ENCODE peak calls at places on chromosomes 13 and 19, in nine cellular contexts. Z is GF-D8, O is C1 segment of cervical spinal cord, D is coronary artery, L is HTR-8/SVneo, I is neural crest cell, Y is activated T-helper 1 cell treated with Interleukin-2 at 50 U/mL for 16 hours, G is HL-60, C is naive B cell. N is an unnamed sample.

GRCh38 chr13:48263196-48263595 is 30.2 kb downstream of the ITM2B start:
- DNase-seq in Z (no peak), O (no peak), D (no peak), L (no peak), I (no peak), Y (no peak), G (no peak), C (no peak), N (peak; percentile 22)

GRCh38 chr13:97328222-97328790 is 105.7 kb upstream of the RAP2A start:
- DNase-seq in Z (no peak), O (peak; percentile 74), D (no peak), L (peak; percentile 37), I (no peak), Y (no peak), G (no peak), C (no peak), N (peak; percentile 69)

GRCh38 chr13:23856008-23856750 is 33.0 kb downstream of the MIPEP start:
- DNase-seq in Z (no peak), O (peak; percentile 78), D (no peak), L (no peak), I (no peak), Y (no peak), G (no peak), C (no peak), N (no peak)

GRCh38 chr13:70623260-70623659 is 515.0 kb upstream of the KLHL1 start:
- DNase-seq in Z (no peak), O (no peak), D (no peak), L (no peak), I (no peak), Y (no peak), G (no peak), C (no peak), N (peak; percentile 16)

GRCh38 chr13:99217461-99218101 is 16.9 kb downstream of the UBAC2 start:
- DNase-seq in Z (no peak), O (no peak), D (no peak), L (no peak), I (no peak), Y (no peak), G (no peak), C (no peak), N (no peak)

GRCh38 chr19:10776900-10777650 is 58.9 kb downstream of the TMED1 start:
- DNase-seq in Z (peak; percentile 3), O (no peak), D (no peak), L (no peak), I (no peak), Y (no peak), G (peak; percentile 49), C (peak; percentile 68), N (no peak)

GRCh38 chr13:112719016-112719415 is 29.2 kb downstream of the ATP11A start:
- DNase-seq in Z (no peak), O (no peak), D (no peak), L (no peak), I (no peak), Y (no peak), G (no peak), C (no peak), N (no peak)

GRCh38 chr19:44685877-44686276 is 13.1 kb upstream of the CEACAM16 start:
- DNase-seq in Z (no peak), O (no peak), D (no peak), L (no peak), I (no peak), Y (no peak), G (peak; percentile 48), C (no peak), N (peak; percentile 70)